ENCODE peak calls at places on chromosomes 7 and 10, in nine cellular contexts. One of them, this sample, is unnamed.

GRCh38 chr7:70446448-70447143 is 685.3 kb upstream of the GALNT17 start:
- DNase-seq in brain microvascular endothelial cell: no peak
- DNase-seq in renal cortical epithelial cell: no peak
- DNase-seq in aorta: no peak
- DNase-seq in sciatic nerve: no peak
- DNase-seq in uterus: no peak
- DNase-seq in Daoy: no peak
- DNase-seq in AG04449: no peak
- DNase-seq in ACHN: no peak
- DNase-seq in this sample: no peak

GRCh38 chr7:47979832-47980181 is 392 bp upstream of the HUS1 start:
- DNase-seq in brain microvascular endothelial cell: no peak
- DNase-seq in AG04449: no peak
- DNase-seq in ACHN: no peak
- DNase-seq in Daoy: no peak
- DNase-seq in aorta: no peak
- DNase-seq in renal cortical epithelial cell: no peak
- DNase-seq in sciatic nerve: no peak
- DNase-seq in uterus: no peak
- DNase-seq in this sample: no peak

GRCh38 chr7:137943132-137943551 is 58.7 kb downstream of the CREB3L2 start:
- DNase-seq in ACHN: no peak
- DNase-seq in sciatic nerve: no peak
- DNase-seq in aorta: peak
- DNase-seq in uterus: peak
- DNase-seq in Daoy: no peak
- DNase-seq in AG04449: no peak
- DNase-seq in renal cortical epithelial cell: no peak
- DNase-seq in brain microvascular endothelial cell: peak
- DNase-seq in this sample: peak

GRCh38 chr7:133020501-133020900 is 61.4 kb downstream of the CHCHD3 start:
- DNase-seq in renal cortical epithelial cell: no peak
- DNase-seq in uterus: no peak
- DNase-seq in brain microvascular endothelial cell: peak
- DNase-seq in Daoy: no peak
- DNase-seq in AG04449: no peak
- DNase-seq in ACHN: no peak
- DNase-seq in sciatic nerve: no peak
- DNase-seq in aorta: no peak
- DNase-seq in this sample: no peak

GRCh38 chr10:93762979-93763391 is 5.2 kb downstream of the LGI1 start:
- DNase-seq in aorta: no peak
- DNase-seq in renal cortical epithelial cell: no peak
- DNase-seq in Daoy: no peak
- DNase-seq in brain microvascular endothelial cell: no peak
- DNase-seq in ACHN: no peak
- DNase-seq in AG04449: no peak
- DNase-seq in uterus: no peak
- DNase-seq in sciatic nerve: no peak
- DNase-seq in this sample: no peak

GRCh38 chr7:82257118-82257695 is 186.4 kb downstream of the CACNA2D1 start:
- DNase-seq in aorta: no peak
- DNase-seq in renal cortical epithelial cell: no peak
- DNase-seq in brain microvascular endothelial cell: no peak
- DNase-seq in Daoy: no peak
- DNase-seq in ACHN: no peak
- DNase-seq in AG04449: no peak
- DNase-seq in uterus: no peak
- DNase-seq in sciatic nerve: no peak
- DNase-seq in this sample: no peak

GRCh38 chr7:133253522-133253882 is 624 bp downstream of the EXOC4 start:
- DNase-seq in AG04449: no peak
- DNase-seq in sciatic nerve: no peak
- DNase-seq in renal cortical epithelial cell: peak
- DNase-seq in Daoy: peak
- DNase-seq in uterus: no peak
- DNase-seq in aorta: no peak
- DNase-seq in brain microvascular endothelial cell: no peak
- DNase-seq in ACHN: peak
- DNase-seq in this sample: peak

GRCh38 chr10:78510566-78511323 is 477.1 kb downstream of the RPS24 start:
- DNase-seq in uterus: peak
- DNase-seq in AG04449: no peak
- DNase-seq in aorta: no peak
- DNase-seq in ACHN: no peak
- DNase-seq in Daoy: no peak
- DNase-seq in renal cortical epithelial cell: no peak
- DNase-seq in sciatic nerve: no peak
- DNase-seq in brain microvascular endothelial cell: no peak
- DNase-seq in this sample: no peak

GRCh38 chr10:132743925-132744490 is 41.9 kb downstream of the NKX6-2 start:
- DNase-seq in ACHN: no peak
- DNase-seq in brain microvascular endothelial cell: peak
- DNase-seq in aorta: no peak
- DNase-seq in Daoy: no peak
- DNase-seq in renal cortical epithelial cell: no peak
- DNase-seq in AG04449: no peak
- DNase-seq in uterus: no peak
- DNase-seq in sciatic nerve: no peak
- DNase-seq in this sample: no peak

GRCh38 chr7:155066417-155066950 is 3.6 kb upstream of the HTR5A start:
- DNase-seq in AG04449: peak
- DNase-seq in Daoy: peak
- DNase-seq in sciatic nerve: no peak
- DNase-seq in ACHN: peak
- DNase-seq in aorta: no peak
- DNase-seq in renal cortical epithelial cell: peak
- DNase-seq in brain microvascular endothelial cell: peak
- DNase-seq in uterus: no peak
- DNase-seq in this sample: no peak

GRCh38 chr10:120279196-120279595 is 177.8 kb upstream of the PLPP4 start:
- DNase-seq in brain microvascular endothelial cell: no peak
- DNase-seq in ACHN: no peak
- DNase-seq in sciatic nerve: no peak
- DNase-seq in renal cortical epithelial cell: no peak
- DNase-seq in uterus: no peak
- DNase-seq in Daoy: no peak
- DNase-seq in AG04449: no peak
- DNase-seq in aorta: no peak
- DNase-seq in this sample: no peak

GRCh38 chr10:63068246-63068645 is 64.9 kb upstream of the NRBF2 start:
- DNase-seq in AG04449: no peak
- DNase-seq in uterus: no peak
- DNase-seq in ACHN: no peak
- DNase-seq in aorta: no peak
- DNase-seq in brain microvascular endothelial cell: no peak
- DNase-seq in Daoy: no peak
- DNase-seq in sciatic nerve: no peak
- DNase-seq in renal cortical epithelial cell: peak
- DNase-seq in this sample: no peak

GRCh38 chr10:71534552-71535158 is 137.9 kb downstream of the CDH23 start:
- DNase-seq in Daoy: no peak
- DNase-seq in AG04449: no peak
- DNase-seq in sciatic nerve: no peak
- DNase-seq in uterus: no peak
- DNase-seq in renal cortical epithelial cell: no peak
- DNase-seq in ACHN: no peak
- DNase-seq in aorta: no peak
- DNase-seq in brain microvascular endothelial cell: no peak
- DNase-seq in this sample: no peak

GRCh38 chr7:20795881-20796280 is 9.2 kb upstream of the SP8 start:
- DNase-seq in ACHN: no peak
- DNase-seq in AG04449: no peak
- DNase-seq in renal cortical epithelial cell: no peak
- DNase-seq in Daoy: no peak
- DNase-seq in brain microvascular endothelial cell: no peak
- DNase-seq in aorta: no peak
- DNase-seq in uterus: no peak
- DNase-seq in sciatic nerve: no peak
- DNase-seq in this sample: no peak

GRCh38 chr7:77254915-77255314 is 55.3 kb upstream of the FGL2 start:
- DNase-seq in ACHN: no peak
- DNase-seq in AG04449: no peak
- DNase-seq in sciatic nerve: no peak
- DNase-seq in Daoy: no peak
- DNase-seq in uterus: no peak
- DNase-seq in aorta: no peak
- DNase-seq in renal cortical epithelial cell: no peak
- DNase-seq in brain microvascular endothelial cell: no peak
- DNase-seq in this sample: no peak

GRCh38 chr10:23158370-23158769 is 33.7 kb upstream of the PTF1A start:
- DNase-seq in brain microvascular endothelial cell: peak
- DNase-seq in Daoy: peak
- DNase-seq in sciatic nerve: no peak
- DNase-seq in ACHN: peak
- DNase-seq in renal cortical epithelial cell: peak
- DNase-seq in AG04449: peak
- DNase-seq in aorta: no peak
- DNase-seq in uterus: peak
- DNase-seq in this sample: peak

GRCh38 chr7:154928136-154929005 is 74.6 kb downstream of the PAXIP1 start:
- DNase-seq in Daoy: peak
- DNase-seq in AG04449: peak
- DNase-seq in aorta: no peak
- DNase-seq in brain microvascular endothelial cell: peak
- DNase-seq in renal cortical epithelial cell: peak
- DNase-seq in ACHN: peak
- DNase-seq in sciatic nerve: no peak
- DNase-seq in uterus: peak
- DNase-seq in this sample: peak

GRCh38 chr7:117719377-117719776 is 153.9 kb downstream of the CTTNBP2 start:
- DNase-seq in ACHN: no peak
- DNase-seq in AG04449: no peak
- DNase-seq in sciatic nerve: no peak
- DNase-seq in uterus: no peak
- DNase-seq in brain microvascular endothelial cell: no peak
- DNase-seq in renal cortical epithelial cell: no peak
- DNase-seq in aorta: no peak
- DNase-seq in Daoy: no peak
- DNase-seq in this sample: no peak

GRCh38 chr10:99993994-99994689 is 15.6 kb downstream of the DNMBP start:
- DNase-seq in renal cortical epithelial cell: no peak
- DNase-seq in sciatic nerve: peak
- DNase-seq in AG04449: peak
- DNase-seq in Daoy: peak
- DNase-seq in uterus: no peak
- DNase-seq in aorta: no peak
- DNase-seq in brain microvascular endothelial cell: peak
- DNase-seq in ACHN: no peak
- DNase-seq in this sample: no peak

GRCh38 chr10:47243356-47243755 is 56.6 kb upstream of the GDF10 start:
- DNase-seq in ACHN: no peak
- DNase-seq in renal cortical epithelial cell: no peak
- DNase-seq in Daoy: no peak
- DNase-seq in sciatic nerve: no peak
- DNase-seq in AG04449: no peak
- DNase-seq in brain microvascular endothelial cell: no peak
- DNase-seq in aorta: no peak
- DNase-seq in uterus: no peak
- DNase-seq in this sample: no peak

GRCh38 chr7:156889746-156890145 is 3.2 kb downstream of the LMBR1 start:
- DNase-seq in aorta: no peak
- DNase-seq in sciatic nerve: no peak
- DNase-seq in uterus: no peak
- DNase-seq in ACHN: no peak
- DNase-seq in renal cortical epithelial cell: no peak
- DNase-seq in AG04449: no peak
- DNase-seq in Daoy: no peak
- DNase-seq in brain microvascular endothelial cell: no peak
- DNase-seq in this sample: no peak

GRCh38 chr10:71274901-71275796 is 43.9 kb upstream of the SLC29A3 start:
- DNase-seq in AG04449: no peak
- DNase-seq in brain microvascular endothelial cell: no peak
- DNase-seq in sciatic nerve: no peak
- DNase-seq in renal cortical epithelial cell: no peak
- DNase-seq in aorta: no peak
- DNase-seq in uterus: no peak
- DNase-seq in Daoy: no peak
- DNase-seq in ACHN: no peak
- DNase-seq in this sample: no peak

This sample was measured in HepG2.